ENCODE peak calls at places on chromosome 1, in ten cellular contexts. J is nephron progenitor cell; U is stimulated activated CD8-positive, alpha-beta memory T cell treated with anti-CD3 and anti-CD28 coated beads, Interleukin-2, amount 100 ng/mL, for 1 hour; E is NCI-H446 treated with DMSO at 0.1 percent for 48 hours; M is stimulated activated CD4-positive, alpha-beta T cell treated with anti-CD3 and anti-CD28 coated beads, Interleukin-2, amount 100 ng/mL, for 4 hours; P is HuH-7; V is ACHN; N is left ventricle myocardium inferior; O is HS-5; L is T47D. F is an unnamed sample.

GRCh38 chr1:74053407-74053806 is 144.6 kb downstream of the LRRIQ3 start:
- DNase-seq in L (no peak), O (no peak), V (no peak), P (no peak), E (no peak), J (no peak), M (no peak), U (no peak), N (no peak), F (no peak)

GRCh38 chr1:19661721-19662228 is 2.9 kb upstream of the HTR6 start:
- DNase-seq in J (no peak), N (no peak), V (peak; percentile 39), M (peak; percentile 26), L (peak; percentile 52), P (no peak), O (no peak), E (peak; percentile 8), U (no peak), F (no peak)

GRCh38 chr1:204418174-204419063 is 6.8 kb upstream of the PPP1R15B start:
- DNase-seq in J (no peak), O (no peak), E (no peak), U (no peak), P (no peak), V (no peak), M (no peak), L (no peak), N (no peak), F (no peak)

GRCh38 chr1:206909167-206909882 is 12.1 kb downstream of the IL24 start:
- DNase-seq in E (no peak), O (no peak), M (no peak), P (peak; percentile 51), U (no peak), N (peak; percentile 48), J (peak; percentile 65), L (peak; percentile 90), V (peak; percentile 27), F (no peak)

GRCh38 chr1:10745886-10746455 is 50.5 kb downstream of the CASZ1 start:
- DNase-seq in E (no peak), N (peak; percentile 47), M (no peak), P (no peak), U (no peak), V (no peak), O (no peak), L (peak; percentile 71), J (no peak), F (no peak)

GRCh38 chr1:212442408-212442807 is 9.7 kb downstream of the NENF start:
- DNase-seq in O (no peak), M (no peak), N (no peak), J (no peak), V (no peak), P (no peak), U (no peak), E (no peak), L (no peak), F (no peak)

GRCh38 chr1:67434491-67434890 is 4.3 kb upstream of the SERBP1 start:
- DNase-seq in N (no peak), J (no peak), E (no peak), M (no peak), V (no peak), L (no peak), U (no peak), P (no peak), O (no peak), F (no peak)

GRCh38 chr1:13461977-13462376 is 51.7 kb downstream of the PRAMEF20 start:
- DNase-seq in V (no peak), O (no peak), U (no peak), L (no peak), N (no peak), E (no peak), P (no peak), M (no peak), J (no peak), F (no peak)

GRCh38 chr1:184258525-184258924 is 128.3 kb upstream of the C1orf21 start:
- DNase-seq in M (no peak), J (no peak), P (no peak), N (no peak), L (no peak), E (no peak), V (no peak), U (no peak), O (no peak), F (no peak)

GRCh38 chr1:23169727-23170335 is 1.2 kb upstream of the LUZP1 start:
- DNase-seq in L (peak; percentile 30), N (peak; percentile 64), E (peak; percentile 92), P (peak; percentile 55), U (no peak), J (peak; percentile 23), M (no peak), V (no peak), O (no peak), F (peak; percentile 62)

GRCh38 chr1:234893725-234894630 is 234.7 kb downstream of the TOMM20 start:
- DNase-seq in N (no peak), V (peak; percentile 47), L (peak; percentile 93), M (peak; percentile 33), U (no peak), P (no peak), O (peak; percentile 11), E (peak; percentile 2), J (no peak), F (no peak)